ENCODE peak calls at places on chromosomes 12 and 14, in nine cellular contexts. O is GM03348, C is Caki2, R is left ventricle myocardium inferior, F is mucosa of descending colon, U is ovary, G is OCI-M1, M is AG20443, Z is PC-9. B is an unnamed sample.

GRCh38 chr12:122473543-122474323 is 27.0 kb downstream of the ZCCHC8 start:
- DNase-seq in O (no peak), C (no peak), R (no peak), F (no peak), U (peak), G (no peak), M (peak), Z (no peak), B (no peak)

GRCh38 chr12:118625050-118625675 is 248.8 kb downstream of the SUDS3 start:
- DNase-seq in O (no peak), C (no peak), R (no peak), F (no peak), U (no peak), G (peak), M (no peak), Z (no peak), B (no peak)

GRCh38 chr12:131387281-131388163 is 323.4 kb upstream of the SFSWAP start:
- DNase-seq in O (no peak), C (no peak), R (no peak), F (no peak), U (no peak), G (no peak), M (no peak), Z (no peak), B (no peak)

GRCh38 chr12:40225984-40226602 is 1.3 kb downstream of the LRRK2 start:
- DNase-seq in O (no peak), C (peak), R (no peak), F (no peak), U (no peak), G (no peak), M (no peak), Z (no peak), B (peak)

GRCh38 chr12:42617622-42618021 is 28.1 kb upstream of the PRICKLE1 start:
- DNase-seq in O (no peak), C (peak), R (no peak), F (no peak), U (no peak), G (peak), M (no peak), Z (no peak), B (no peak)

GRCh38 chr12:51815571-51815970 is 32.9 kb downstream of the FIGNL2 start:
- DNase-seq in O (no peak), C (no peak), R (no peak), F (no peak), U (no peak), G (no peak), M (no peak), Z (no peak), B (no peak)

GRCh38 chr12:73221836-73222235 is 949.7 kb downstream of the TRHDE start:
- DNase-seq in O (no peak), C (no peak), R (no peak), F (no peak), U (no peak), G (peak), M (no peak), Z (no peak), B (peak)

GRCh38 chr14:21985081-21985480 is 311.5 kb upstream of the OR4E1 start:
- DNase-seq in O (no peak), C (no peak), R (no peak), F (no peak), U (no peak), G (no peak), M (no peak), Z (no peak), B (no peak)

GRCh38 chr14:68760771-68761170 is 32.1 kb downstream of the ZFP36L1 start:
- DNase-seq in O (no peak), C (no peak), R (no peak), F (no peak), U (no peak), G (no peak), M (no peak), Z (no peak), B (no peak)

GRCh38 chr12:111339306-111339938 is 29.5 kb downstream of the PHETA1 start:
- DNase-seq in O (no peak), C (no peak), R (no peak), F (no peak), U (no peak), G (no peak), M (no peak), Z (no peak), B (no peak)

GRCh38 chr12:93954160-93955112 is 193.9 kb upstream of the PLXNC1 start:
- DNase-seq in O (peak), C (no peak), R (peak), F (no peak), U (no peak), G (no peak), M (peak), Z (no peak), B (no peak)

GRCh38 chr14:80942158-80942738 is 710 bp upstream of the CEP128 start:
- DNase-seq in O (no peak), C (no peak), R (no peak), F (no peak), U (no peak), G (peak), M (no peak), Z (no peak), B (no peak)

GRCh38 chr12:120652671-120653435 is 12.4 kb downstream of the CABP1 start:
- DNase-seq in O (no peak), C (no peak), R (no peak), F (no peak), U (no peak), G (no peak), M (no peak), Z (no peak), B (no peak)

GRCh38 chr14:27881646-27882045 is 884.9 kb upstream of the FOXG1 start:
- DNase-seq in O (no peak), C (no peak), R (no peak), F (no peak), U (no peak), G (no peak), M (no peak), Z (no peak), B (no peak)

GRCh38 chr12:99810718-99811593 is 163.4 kb downstream of the GARIN6 start:
- DNase-seq in O (peak), C (peak), R (no peak), F (no peak), U (no peak), G (peak), M (peak), Z (no peak), B (peak)

GRCh38 chr14:102063808-102064429 is 22.9 kb downstream of the HSP90AA1 start:
- DNase-seq in O (peak), C (no peak), R (no peak), F (no peak), U (no peak), G (no peak), M (no peak), Z (no peak), B (no peak)

GRCh38 chr12:123712780-123713319 is 697 bp downstream of the ATP6V0A2 start:
- DNase-seq in O (no peak), C (no peak), R (no peak), F (peak), U (no peak), G (peak), M (no peak), Z (no peak), B (no peak)

GRCh38 chr12:44078273-44078672 is 242.4 kb downstream of the TMEM117 start:
- DNase-seq in O (no peak), C (no peak), R (no peak), F (no peak), U (no peak), G (peak), M (no peak), Z (no peak), B (no peak)

GRCh38 chr12:92556622-92557421 is 146.0 kb upstream of the PLEKHG7 start:
- DNase-seq in O (no peak), C (no peak), R (no peak), F (no peak), U (no peak), G (no peak), M (no peak), Z (no peak), B (no peak)

GRCh38 chr12:88127099-88127498 is 14.8 kb downstream of the CEP290 start:
- DNase-seq in O (no peak), C (no peak), R (no peak), F (no peak), U (no peak), G (no peak), M (no peak), Z (no peak), B (no peak)

GRCh38 chr12:116924558-116925453 is 14.1 kb downstream of the FBXW8 start:
- DNase-seq in O (peak), C (peak), R (no peak), F (peak), U (no peak), G (peak), M (peak), Z (peak), B (peak)

GRCh38 chr14:64200170-64200569 is 94.0 kb downstream of the ESR2 start:
- DNase-seq in O (no peak), C (no peak), R (peak), F (no peak), U (peak), G (no peak), M (no peak), Z (no peak), B (no peak)

GRCh38 chr12:45762185-45763110 is 32.9 kb downstream of the ARID2 start:
- DNase-seq in O (peak), C (peak), R (no peak), F (peak), U (no peak), G (peak), M (peak), Z (peak), B (no peak)

GRCh38 chr12:88243886-88244491 is 101.9 kb downstream of the TMTC3 start:
- DNase-seq in O (no peak), C (no peak), R (no peak), F (no peak), U (no peak), G (no peak), M (no peak), Z (no peak), B (no peak)

GRCh38 chr14:81406863-81407262 is 6.7 kb upstream of the STON2 start:
- DNase-seq in O (no peak), C (no peak), R (no peak), F (no peak), U (no peak), G (no peak), M (no peak), Z (peak), B (peak)

GRCh38 chr14:91466192-91466591 is 43.9 kb downstream of the PPP4R3A start:
- DNase-seq in O (no peak), C (peak), R (no peak), F (no peak), U (no peak), G (no peak), M (no peak), Z (no peak), B (no peak)

GRCh38 chr12:96258451-96258933 is 64.3 kb downstream of the ELK3 start:
- DNase-seq in O (peak), C (no peak), R (peak), F (peak), U (peak), G (no peak), M (peak), Z (no peak), B (no peak)

GRCh38 chr12:125161712-125162023 is 96.4 kb downstream of the AACS start:
- DNase-seq in O (no peak), C (no peak), R (no peak), F (no peak), U (no peak), G (no peak), M (no peak), Z (no peak), B (no peak)

GRCh38 chr14:69339426-69339825 is 58.7 kb downstream of the ERH start:
- DNase-seq in O (no peak), C (no peak), R (no peak), F (no peak), U (no peak), G (no peak), M (no peak), Z (no peak), B (no peak)